ENCODE peak calls at places on chromosomes 4 and X, in six cellular contexts. R is stimulated activated CD8-positive, alpha-beta memory T cell treated with anti-CD3 and anti-CD28 coated beads, Interleukin-4, amount 100 ng/mL, for 24 hours; M is HEK293T; L is NCI-H146; Y is mesenchymal stem cell; N is T-helper 1 cell. E is an unnamed sample.

GRCh38 chr4:153022233-153022632 is 86.1 kb downstream of the FHDC1 start:
- DNase-seq in M (no peak), R (no peak), L (peak), Y (no peak), N (no peak), E (no peak)

GRCh38 chr4:157143365-157143764 is 67.4 kb downstream of the GLRB start:
- DNase-seq in L (no peak), M (no peak), N (no peak), R (no peak), Y (no peak), E (no peak)

GRCh38 chr4:55437356-55437796 is 41.6 kb downstream of the TMEM165 start:
- DNase-seq in M (no peak), R (no peak), N (no peak), L (no peak), Y (peak), E (no peak)

GRCh38 chr4:86048426-86048825 is 311.4 kb downstream of the MAPK10 start:
- DNase-seq in N (no peak), M (no peak), L (no peak), R (no peak), Y (no peak), E (no peak)

GRCh38 chrX:136754641-136755040 is 26.1 kb downstream of the ARHGEF6 start:
- DNase-seq in R (no peak), L (no peak), N (no peak), Y (no peak), M (no peak), E (no peak)

GRCh38 chrX:48715876-48716502 is 19.5 kb downstream of the SUV39H1 start:
- DNase-seq in N (no peak), R (no peak), M (no peak), Y (no peak), L (no peak), E (no peak)

GRCh38 chrX:95346854-95347253 is 1337.8 kb upstream of the DIAPH2 start:
- DNase-seq in Y (no peak), N (no peak), M (no peak), R (no peak), L (no peak), E (no peak)

GRCh38 chr4:48139688-48140087 is 5.6 kb upstream of the TXK start:
- DNase-seq in Y (peak), L (no peak), M (no peak), R (no peak), N (no peak), E (no peak)

GRCh38 chr4:188372051-188372450 is 232.8 kb downstream of the TRIML1 start:
- DNase-seq in L (no peak), M (no peak), R (no peak), N (no peak), Y (peak), E (no peak)

GRCh38 chr4:156954598-156954997 is 17.0 kb downstream of the PDGFC start:
- DNase-seq in R (no peak), M (peak), N (no peak), L (no peak), Y (no peak), E (no peak)

GRCh38 chr4:181523973-181524372 is 719.2 kb upstream of the TENM3 start:
- DNase-seq in N (no peak), R (no peak), Y (no peak), M (no peak), L (no peak), E (no peak)

GRCh38 chrX:100895365-100896075 is 21.4 kb upstream of the NOX1 start:
- DNase-seq in M (peak), N (peak), R (no peak), Y (peak), L (peak), E (no peak)

GRCh38 chrX:49071877-49072711 is 1.7 kb downstream of the PRAF2 start:
- DNase-seq in Y (no peak), N (no peak), M (no peak), R (no peak), L (no peak), E (no peak)

GRCh38 chr4:163195247-163195765 is 28.6 kb upstream of the NAF1 start:
- DNase-seq in N (no peak), Y (no peak), R (no peak), L (no peak), M (no peak), E (no peak)

GRCh38 chr4:3657917-3658913 is 108.0 kb upstream of the ADRA2C start:
- DNase-seq in R (no peak), L (no peak), M (no peak), N (no peak), Y (no peak), E (no peak)

GRCh38 chr4:185820119-185821028 is 8.4 kb upstream of the SORBS2 start:
- DNase-seq in L (peak), R (no peak), N (no peak), Y (no peak), M (no peak), E (no peak)

GRCh38 chr4:136103616-136104015 is 1428.7 kb downstream of the PCDH18 start:
- DNase-seq in L (no peak), R (no peak), M (no peak), N (no peak), Y (no peak), E (no peak)

GRCh38 chr4:104491396-104491821 is 3.3 kb downstream of the CXXC4 start:
- DNase-seq in L (peak), Y (peak), N (peak), M (peak), R (no peak), E (no peak)

GRCh38 chr4:147059064-147059731 is 113.5 kb upstream of the TTC29 start:
- DNase-seq in N (no peak), L (no peak), R (no peak), Y (no peak), M (no peak), E (no peak)

GRCh38 chr4:88411491-88412101 is 32.9 kb downstream of the HERC6 start:
- DNase-seq in M (no peak), L (no peak), N (no peak), Y (no peak), R (no peak), E (no peak)

GRCh38 chr4:13633671-13634070 is 6.1 kb upstream of the BOD1L1 start:
- DNase-seq in Y (peak), N (no peak), M (no peak), R (no peak), L (no peak), E (no peak)

GRCh38 chr4:94304365-94304971 is 38.2 kb downstream of the HPGDS start:
- DNase-seq in L (no peak), Y (peak), M (peak), R (no peak), N (peak), E (no peak)

GRCh38 chrX:69268637-69269036 is 103.4 kb upstream of the PJA1 start:
- DNase-seq in L (no peak), R (no peak), Y (no peak), N (no peak), M (no peak), E (no peak)

GRCh38 chr4:98203406-98204235 is 57.6 kb upstream of the RAP1GDS1 start:
- DNase-seq in Y (no peak), L (no peak), M (no peak), R (no peak), N (no peak), E (no peak)

GRCh38 chr4:85457752-85458467 is 17.0 kb upstream of the ARHGAP24 start:
- DNase-seq in L (no peak), Y (peak), M (no peak), R (no peak), N (no peak), E (no peak)

GRCh38 chrX:31268359-31268758 is 196.5 kb upstream of the FTHL17 start:
- DNase-seq in N (no peak), M (peak), R (no peak), L (no peak), Y (peak), E (no peak)

GRCh38 chr4:176883108-176883550 is 90.4 kb upstream of the VEGFC start:
- DNase-seq in R (no peak), M (no peak), N (no peak), Y (peak), L (no peak), E (no peak)